ENCODE peak calls at places on chromosome 22, in seven cellular contexts. U, L, A, G, C, Y and M are unnamed samples.

GRCh38 chr22:35746248-35746647 is 28.6 kb downstream of the APOL5 start:
- DNase-seq in U (no peak), L (no peak), A (peak), G (no peak), C (no peak), Y (no peak), M (no peak)

GRCh38 chr22:36454916-36455570 is 26.4 kb downstream of the TXN2 start:
- DNase-seq in U (no peak), L (peak), A (peak), G (peak), C (peak), Y (peak), M (peak)

GRCh38 chr22:49404020-49404419 is 423.7 kb downstream of the BRD1 start:
- DNase-seq in U (no peak), L (no peak), A (no peak), G (peak), C (no peak), Y (no peak), M (no peak)

GRCh38 chr22:47328550-47329243 is 566.2 kb downstream of the TBC1D22A start:
- DNase-seq in U (no peak), L (peak), A (no peak), G (no peak), C (peak), Y (no peak), M (no peak)

GRCh38 chr22:36999463-36999862 is 19.8 kb downstream of the TST start:
- DNase-seq in U (no peak), L (peak), A (no peak), G (no peak), C (no peak), Y (no peak), M (no peak)

GRCh38 chr22:37802310-37803194 is 5.2 kb upstream of the GCAT start:
- DNase-seq in U (peak), L (peak), A (peak), G (peak), C (no peak), Y (peak), M (no peak)

GRCh38 chr22:50481440-50482106 is at the start of gene ADM2:
- DNase-seq in U (no peak), L (no peak), A (peak), G (peak), C (no peak), Y (no peak), M (no peak)

GRCh38 chr22:29503811-29504372 is 23.9 kb downstream of the NEFH start:
- DNase-seq in U (no peak), L (peak), A (peak), G (peak), C (peak), Y (no peak), M (no peak)

GRCh38 chr22:44669725-44670027 is 32.3 kb upstream of the PRR5 start:
- DNase-seq in U (peak), L (no peak), A (no peak), G (no peak), C (no peak), Y (no peak), M (no peak)

GRCh38 chr22:40196628-40197027 is 18.9 kb downstream of the TNRC6B start:
- DNase-seq in U (no peak), L (peak), A (no peak), G (no peak), C (peak), Y (no peak), M (no peak)

GRCh38 chr22:25170426-25170980 is 29.2 kb upstream of the CRYBB3 start:
- DNase-seq in U (no peak), L (no peak), A (no peak), G (no peak), C (no peak), Y (no peak), M (no peak)

GRCh38 chr22:22818861-22819855 is 68.5 kb upstream of the IGLL5 start:
- DNase-seq in U (no peak), L (no peak), A (no peak), G (no peak), C (no peak), Y (no peak), M (no peak)

GRCh38 chr22:44318751-44319150 is 6.0 kb upstream of the SHISAL1 start:
- DNase-seq in U (no peak), L (no peak), A (no peak), G (no peak), C (no peak), Y (no peak), M (no peak)

GRCh38 chr22:21713428-21714058 is 22.1 kb downstream of the YPEL1 start:
- DNase-seq in U (no peak), L (no peak), A (no peak), G (no peak), C (no peak), Y (no peak), M (no peak)

GRCh38 chr22:50581950-50582561 is 593 bp downstream of the CHKB start:
- DNase-seq in U (peak), L (no peak), A (no peak), G (no peak), C (no peak), Y (no peak), M (no peak)